ENCODE peak calls at places on chromosomes 3 and 15, in eight cellular contexts. P, V, L, B, O, G, S and Z are unnamed samples.

GRCh38 chr3:139310474-139310933 is 33.3 kb upstream of the MRPS22 start:
- DNase-seq in P (no peak), V (no peak), L (peak), B (peak), O (no peak), G (peak), S (no peak), Z (no peak)

GRCh38 chr3:24305795-24306467 is 188.7 kb downstream of the THRB start:
- DNase-seq in P (no peak), V (peak), L (peak), B (no peak), O (no peak), G (no peak), S (no peak), Z (no peak)

GRCh38 chr3:134333522-134334181 is 40.6 kb downstream of the AMOTL2 start:
- DNase-seq in P (no peak), V (no peak), L (no peak), B (peak), O (no peak), G (no peak), S (no peak), Z (no peak)

GRCh38 chr15:78177447-78177873 is 28.3 kb downstream of the IDH3A start:
- DNase-seq in P (peak), V (peak), L (peak), B (no peak), O (peak), G (no peak), S (peak), Z (peak)

GRCh38 chr3:10223676-10224639 is 24.3 kb upstream of the TATDN2 start:
- DNase-seq in P (peak), V (no peak), L (no peak), B (no peak), O (no peak), G (no peak), S (no peak), Z (no peak)

GRCh38 chr3:48661501-48662139 is 1.1 kb downstream of the CELSR3 start:
- DNase-seq in P (peak), V (peak), L (peak), B (peak), O (no peak), G (no peak), S (peak), Z (no peak)

GRCh38 chr3:69433016-69433937 is 47.4 kb upstream of the FRMD4B start:
- DNase-seq in P (peak), V (no peak), L (no peak), B (peak), O (no peak), G (no peak), S (no peak), Z (no peak)

GRCh38 chr3:113625724-113626348 is 70.6 kb downstream of the USF3 start:
- DNase-seq in P (no peak), V (no peak), L (no peak), B (no peak), O (no peak), G (no peak), S (no peak), Z (no peak)

GRCh38 chr3:114624676-114625181 is 330.9 kb downstream of the TIGIT start:
- DNase-seq in P (no peak), V (peak), L (peak), B (peak), O (no peak), G (peak), S (peak), Z (no peak)